ENCODE peak calls at places on chromosomes 2 and 18, in five cellular contexts. K is H1, I is GM12865, U is MM.1S, F is RWPE1. L is an unnamed sample.

GRCh38 chr18:76416935-76417334 is 78.1 kb downstream of the ZNF516 start:
- DNase-seq in F (no peak), K (no peak), I (no peak), U (no peak), L (no peak)

GRCh38 chr2:239876241-239876947 is 148.7 kb downstream of the NDUFA10 start:
- DNase-seq in I (no peak), U (no peak), K (no peak), F (no peak), L (no peak)

GRCh38 chr18:25992566-25992965 is 97.8 kb downstream of the SS18 start:
- DNase-seq in U (no peak), F (no peak), I (no peak), K (no peak), L (no peak)

GRCh38 chr2:187917535-187917934 is 363.3 kb upstream of the TFPI start:
- DNase-seq in I (no peak), U (no peak), F (no peak), K (no peak), L (no peak)

GRCh38 chr2:20682166-20682565 is 15.2 kb downstream of the GDF7 start:
- DNase-seq in U (no peak), I (no peak), K (no peak), F (no peak), L (no peak)

GRCh38 chr2:47295981-47296350 is 107.0 kb upstream of the MSH2 start:
- DNase-seq in F (no peak), I (no peak), K (no peak), U (no peak), L (no peak)

GRCh38 chr18:8938817-8939216 is 163.7 kb upstream of the NDUFV2 start:
- DNase-seq in U (no peak), F (no peak), K (no peak), I (no peak), L (no peak)

GRCh38 chr18:56836173-56836572 is 185.0 kb downstream of the WDR7 start:
- DNase-seq in F (no peak), K (no peak), U (no peak), I (no peak), L (no peak)

GRCh38 chr2:135002836-135003235 is 44.4 kb downstream of the MAP3K19 start:
- DNase-seq in I (no peak), F (no peak), K (no peak), U (no peak), L (no peak)

GRCh38 chr2:48334180-48334579 is 195.8 kb upstream of the STON1 start:
- DNase-seq in F (no peak), I (no peak), K (no peak), U (no peak), L (no peak)

GRCh38 chr2:235303499-235304291 is 190.1 kb upstream of the AGAP1 start:
- DNase-seq in I (no peak), K (no peak), U (no peak), F (no peak), L (no peak)

GRCh38 chr2:216583157-216583556 is 50.1 kb upstream of the IGFBP2 start:
- DNase-seq in F (no peak), I (no peak), K (no peak), U (no peak), L (no peak)

GRCh38 chr2:55311444-55311870 is 42.4 kb upstream of the MTIF2 start:
- DNase-seq in F (peak), K (no peak), U (no peak), I (peak), L (no peak)

GRCh38 chr2:54704688-54705605 is 18.5 kb upstream of the EML6 start:
- DNase-seq in F (peak), U (peak), I (peak), K (no peak), L (no peak)

GRCh38 chr18:73199151-73199550 is 331.4 kb upstream of the NETO1 start:
- DNase-seq in F (no peak), U (no peak), K (no peak), I (no peak), L (no peak)

GRCh38 chr2:19021100-19021476 is 337.3 kb downstream of the OSR1 start:
- DNase-seq in F (peak), K (no peak), I (no peak), U (no peak), L (no peak)

GRCh38 chr18:29164020-29164706 is 987.2 kb upstream of the CDH2 start:
- DNase-seq in I (no peak), F (peak), U (no peak), K (no peak), L (no peak)

GRCh38 chr18:51149605-51150429 is 47.7 kb downstream of the MEX3C start:
- DNase-seq in F (no peak), K (no peak), U (no peak), I (no peak), L (peak)

GRCh38 chr2:191675807-191676667 is 1.9 kb upstream of the NABP1 start:
- DNase-seq in F (no peak), U (peak), K (no peak), I (peak), L (no peak)

GRCh38 chr2:191486584-191487320 is 191.2 kb upstream of the NABP1 start:
- DNase-seq in K (no peak), F (peak), U (peak), I (no peak), L (peak)

GRCh38 chr18:37997695-37998094 is 432.1 kb upstream of the CELF4 start:
- DNase-seq in K (no peak), I (no peak), U (no peak), F (no peak), L (no peak)

GRCh38 chr2:158753561-158754302 is 41.4 kb upstream of the DAPL1 start:
- DNase-seq in F (peak), K (peak), I (peak), U (peak), L (peak)

GRCh38 chr2:158755738-158756137 is 39.4 kb upstream of the DAPL1 start:
- DNase-seq in K (peak), U (no peak), F (no peak), I (peak), L (peak)

GRCh38 chr2:158755310-158755709 is 39.8 kb upstream of the DAPL1 start:
- DNase-seq in U (no peak), K (no peak), F (no peak), I (no peak), L (no peak)

GRCh38 chr2:158756331-158756730 is 38.8 kb upstream of the DAPL1 start:
- DNase-seq in I (no peak), K (no peak), U (no peak), F (no peak), L (no peak)

DNA sequence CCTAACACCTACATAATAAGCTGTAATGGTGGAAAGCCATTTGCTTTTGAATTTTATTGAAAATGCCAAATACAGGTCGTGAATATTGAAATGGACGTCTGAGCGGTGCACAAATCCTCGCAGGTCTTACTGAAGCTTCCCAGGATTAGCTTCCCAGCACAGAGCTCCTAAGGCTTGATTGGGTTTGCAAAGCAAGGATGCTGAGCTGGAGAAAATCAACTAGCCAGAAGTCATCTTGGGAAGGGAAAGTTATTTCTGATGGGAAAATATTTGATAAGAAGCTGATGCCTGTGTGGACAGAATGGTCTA is 40.9 kb upstream of the DAPL1 start:
- DNase-seq in K (no peak), I (no peak), F (no peak), U (no peak), L (no peak)
- TF ChIP-seq CTCF in K (no peak), I (no peak), F (peak), U (no peak), L (peak)

GRCh38 chr2:70888925-70889715 is 46.6 kb upstream of the ATP6V1B1 start:
- DNase-seq in K (no peak), F (no peak), U (no peak), I (no peak), L (no peak)
- TF ChIP-seq CTCF in K (peak), F (no peak), U (no peak), I (no peak), L (no peak)

GRCh38 chr2:30686000-30686399 is 121.2 kb downstream of the CAPN13 start:
- DNase-seq in I (peak), K (no peak), F (no peak), U (no peak), L (no peak)
- TF ChIP-seq CTCF in I (peak), K (peak), F (no peak), U (peak), L (no peak)

GRCh38 chr18:11860594-11861450 is 9.6 kb downstream of the CHMP1B start:
- DNase-seq in I (no peak), U (no peak), F (no peak), K (no peak), L (no peak)

GRCh38 chr18:11861583-11862288 is 10.5 kb downstream of the CHMP1B start:
- DNase-seq in I (no peak), K (no peak), U (no peak), F (no peak), L (no peak)

GRCh38 chr18:11865071-11865470 is 13.9 kb downstream of the CHMP1B start:
- DNase-seq in U (no peak), K (no peak), I (no peak), F (no peak), L (no peak)

GRCh38 chr18:11859903-11860407 is 8.7 kb downstream of the CHMP1B start:
- DNase-seq in K (no peak), U (no peak), I (no peak), F (peak), L (peak)

GRCh38 chr18:11862468-11863137 is 11.4 kb downstream of the CHMP1B start:
- DNase-seq in F (no peak), I (no peak), U (no peak), K (no peak), L (no peak)
- TF ChIP-seq CTCF in F (no peak), I (no peak), U (no peak), K (no peak), L (no peak)

DNA sequence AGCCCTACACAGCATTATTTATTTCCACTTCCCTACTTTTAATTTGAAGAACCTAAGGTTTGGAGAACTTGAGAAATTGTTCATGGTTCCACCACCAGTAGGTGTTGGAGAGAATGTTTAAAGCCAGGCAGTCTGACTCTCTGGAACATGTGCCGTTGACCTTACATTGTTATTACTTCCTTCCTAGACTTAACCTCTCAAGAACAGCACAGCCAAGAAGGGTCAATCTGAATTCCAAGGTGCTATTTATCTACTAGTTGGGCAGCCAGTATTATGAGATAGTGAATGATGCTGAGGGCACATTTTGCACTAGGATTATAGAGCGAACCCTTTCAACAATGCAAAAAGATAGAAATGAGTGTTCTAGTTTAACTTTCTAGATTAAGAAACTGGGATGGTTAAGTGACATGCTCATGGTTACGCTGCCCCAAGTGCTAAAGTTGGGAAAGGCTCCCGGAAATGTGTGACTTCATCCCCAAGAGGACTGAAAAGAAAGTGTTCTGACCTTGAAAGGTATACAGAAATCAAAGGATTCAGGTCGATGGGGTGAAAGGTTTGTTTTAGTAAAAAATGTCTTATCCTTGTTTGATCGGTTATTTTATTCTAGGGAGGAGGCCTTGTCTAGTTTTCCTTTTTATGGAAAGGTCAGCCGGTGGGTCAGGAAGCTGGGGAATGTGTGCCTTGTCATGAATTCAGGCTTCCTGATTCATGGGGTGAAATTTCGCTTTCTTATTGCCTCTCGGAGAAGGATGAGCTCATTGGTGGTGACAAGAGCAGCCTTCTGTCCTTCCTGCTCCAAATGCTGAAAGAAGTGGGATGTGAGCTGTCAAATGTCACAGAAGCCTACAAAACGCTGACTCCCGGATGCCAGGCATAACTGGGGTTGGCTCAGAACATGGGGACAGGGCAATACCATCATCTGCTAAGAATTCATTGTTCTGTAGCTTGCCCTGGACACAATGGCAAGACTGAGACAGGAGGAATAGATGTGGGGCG is 55.5 kb upstream of the FAM136A start:
- DNase-seq in F (no peak), I (no peak), U (no peak), K (no peak), L (no peak)
- TF ChIP-seq CTCF in F (no peak), I (no peak), U (no peak), K (no peak), L (no peak)

DNA sequence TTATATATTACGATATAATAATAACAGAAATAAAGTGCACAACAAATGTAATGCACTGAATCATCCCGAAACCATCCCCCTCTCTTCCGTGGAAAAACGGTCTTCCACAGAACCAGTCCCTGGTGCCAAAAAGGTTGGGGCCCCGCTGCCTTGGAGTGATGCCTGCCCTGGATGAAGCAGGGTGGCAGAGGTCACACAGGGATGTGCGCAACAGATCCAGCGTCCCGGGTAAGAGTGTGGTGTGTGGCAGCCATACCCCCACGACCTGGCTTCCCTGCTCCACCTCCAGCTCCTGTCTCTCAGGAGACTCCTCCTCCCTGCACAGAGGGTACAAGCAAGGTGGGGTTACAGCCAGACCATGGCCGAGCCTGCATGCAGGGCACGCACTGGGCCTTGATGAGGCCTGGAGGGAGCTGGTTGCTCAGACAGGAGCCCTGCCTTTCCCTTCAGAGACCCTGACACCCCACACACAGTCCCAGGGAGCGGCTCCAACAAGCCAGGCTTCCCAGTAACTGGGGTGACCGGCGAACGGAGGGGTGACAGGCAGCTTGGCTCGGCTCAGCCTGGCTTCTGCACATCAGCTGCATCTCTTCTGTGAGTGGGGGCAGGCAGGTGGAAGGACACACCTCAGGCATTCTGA is 41.1 kb downstream of the TFCP2L1 start:
- DNase-seq in I (no peak), U (no peak), K (no peak), F (no peak), L (no peak)
- TF ChIP-seq CTCF in I (no peak), U (no peak), K (no peak), F (no peak), L (no peak)

GRCh38 chr18:75160315-75160714 is 48.6 kb downstream of the PTGR3 start:
- DNase-seq in F (no peak), U (no peak), I (no peak), K (no peak), L (no peak)
- TF ChIP-seq CTCF in F (no peak), U (no peak), I (no peak), K (peak), L (no peak)

GRCh38 chr2:165778653-165779451 is 15.2 kb downstream of the GALNT3 start:
- DNase-seq in K (no peak), U (peak), I (peak), F (no peak), L (peak)
- TF ChIP-seq CTCF in K (peak), U (peak), I (peak), F (no peak), L (peak)

DNA sequence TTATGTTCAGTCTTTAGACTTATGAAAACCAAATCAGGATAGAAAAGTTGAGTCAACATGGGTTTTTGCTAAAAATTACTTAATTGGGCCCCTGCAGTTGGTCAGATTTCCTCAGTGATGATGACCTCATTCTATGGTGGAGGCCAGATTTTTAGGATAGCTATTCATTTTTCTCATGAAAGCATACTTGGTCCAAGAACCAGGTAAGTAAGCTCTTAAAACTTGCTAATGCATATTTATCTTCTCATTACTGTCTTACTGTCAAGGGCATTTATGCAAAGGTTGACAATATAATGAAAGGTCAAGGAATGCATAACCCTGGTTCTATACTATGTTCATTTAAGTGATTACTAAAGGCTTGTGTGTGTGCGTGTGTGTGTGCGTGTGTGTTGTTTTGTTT is 650.6 kb downstream of the SATB2 start:
- DNase-seq in I (no peak), U (no peak), F (peak), K (no peak), L (no peak)
- TF ChIP-seq CTCF in I (no peak), U (no peak), F (no peak), K (no peak), L (no peak)

DNA sequence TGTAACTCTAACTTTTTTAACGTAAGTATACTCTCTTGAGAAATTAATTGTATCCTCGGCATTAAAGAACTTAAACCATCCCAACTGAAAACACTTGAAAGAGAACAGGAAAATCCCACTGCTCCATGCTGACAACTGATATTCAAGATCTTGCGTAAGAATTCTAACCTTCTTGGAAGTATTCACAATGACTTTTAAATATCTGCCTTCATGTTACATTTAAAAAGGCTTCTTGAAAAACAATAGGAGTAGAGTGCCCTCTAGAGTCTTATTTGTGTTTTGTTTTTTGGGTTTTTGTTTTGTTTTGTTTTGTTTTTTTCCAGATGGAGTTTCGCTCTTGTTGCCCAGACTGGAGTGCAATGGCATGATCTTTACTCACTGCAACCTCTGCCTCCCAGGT is 65.4 kb upstream of the DNAJC10 start:
- DNase-seq in K (no peak), F (peak), I (peak), U (peak), L (no peak)
- TF ChIP-seq CTCF in K (no peak), F (peak), I (peak), U (peak), L (no peak)